ENCODE peak calls at places on chromosomes 5 and 9, in seven cellular contexts. J is neural crest cell; N is heart left ventricle; G is IMR-90; T is body of pancreas; L is CD4-positive, alpha-beta T cell; P is MM.1S. A is an unnamed sample.

GRCh38 chr5:79436821-79437220 is 77.1 kb downstream of the HOMER1 start:
- DNase-seq in P (no peak), T (no peak), J (no peak), N (no peak), L (no peak), G (peak), A (no peak)

GRCh38 chr5:41793156-41793770 is 77.0 kb downstream of the OXCT1 start:
- DNase-seq in T (no peak), P (no peak), L (no peak), G (peak), J (no peak), N (no peak), A (no peak)

GRCh38 chr5:38403407-38403806 is 145.0 kb downstream of the EGFLAM start:
- DNase-seq in N (no peak), L (no peak), J (no peak), P (no peak), T (no peak), G (peak), A (no peak)

GRCh38 chr5:177982072-177982727 is 13.8 kb downstream of the PROP1 start:
- DNase-seq in G (no peak), L (no peak), J (no peak), N (no peak), P (no peak), T (peak), A (no peak)

GRCh38 chr9:2767800-2768199 is 50.5 kb downstream of the KCNV2 start:
- DNase-seq in G (peak), T (no peak), N (no peak), J (no peak), P (no peak), L (no peak), A (no peak)

GRCh38 chr9:116767219-116767618 is 80.1 kb downstream of the TRIM32 start:
- DNase-seq in J (no peak), T (no peak), L (no peak), G (no peak), P (no peak), N (no peak), A (no peak)

GRCh38 chr5:16964821-16965220 is 28.7 kb upstream of the MYO10 start:
- DNase-seq in P (no peak), J (no peak), L (no peak), G (no peak), T (no peak), N (no peak), A (no peak)

GRCh38 chr9:106980551-106981101 is 117.7 kb downstream of the ZNF462 start:
- DNase-seq in J (no peak), P (no peak), G (peak), L (no peak), N (no peak), T (no peak), A (no peak)

GRCh38 chr5:152349683-152350526 is 55.2 kb downstream of the NMUR2 start:
- DNase-seq in J (peak), N (no peak), G (peak), T (peak), P (peak), L (peak), A (peak)

GRCh38 chr5:179550511-179551342 is at the start of gene RUFY1:
- DNase-seq in G (peak), T (peak), P (peak), J (peak), L (peak), N (peak), A (peak)

GRCh38 chr5:18305288-18305899 is 671.1 kb downstream of the TAF11L14 start:
- DNase-seq in T (no peak), G (peak), L (no peak), P (peak), J (peak), N (no peak), A (no peak)

GRCh38 chr9:108838017-108838416 is 17.8 kb downstream of the ACTL7B start:
- DNase-seq in J (no peak), G (peak), N (no peak), L (no peak), P (no peak), T (no peak), A (no peak)

GRCh38 chr5:34669931-34670516 is 13.9 kb downstream of the RAI14 start:
- DNase-seq in N (no peak), P (no peak), G (peak), L (no peak), T (no peak), J (no peak), A (no peak)

GRCh38 chr5:66987949-66988838 is 208.4 kb downstream of the CD180 start:
- DNase-seq in N (no peak), G (peak), J (no peak), L (no peak), P (peak), T (no peak), A (no peak)

GRCh38 chr5:151084363-151084762 is 3.5 kb upstream of the TNIP1 start:
- DNase-seq in P (no peak), N (no peak), T (no peak), J (no peak), G (peak), L (no peak), A (no peak)

GRCh38 chr5:51479840-51480239 is 96.6 kb downstream of the ISL1 start:
- DNase-seq in P (no peak), G (no peak), T (no peak), L (no peak), J (no peak), N (no peak), A (no peak)

GRCh38 chr5:38601133-38601842 is 44.8 kb upstream of the LIFR start:
- DNase-seq in T (no peak), L (no peak), N (no peak), J (no peak), G (no peak), P (no peak), A (no peak)

GRCh38 chr5:165723931-165724330 is 2218.5 kb downstream of the MAT2B start:
- DNase-seq in N (no peak), G (no peak), T (no peak), P (no peak), L (no peak), J (no peak), A (no peak)

GRCh38 chr9:93116049-93116961 is 17.7 kb downstream of the NINJ1 start:
- DNase-seq in G (peak), P (peak), J (no peak), L (no peak), T (peak), N (peak), A (peak)

GRCh38 chr5:61167382-61167781 is 5.1 kb upstream of the SMIM15 start:
- DNase-seq in L (no peak), T (peak), P (peak), N (no peak), G (peak), J (no peak), A (no peak)

GRCh38 chr5:78907255-78907886 is 77.7 kb downstream of the ARSB start:
- DNase-seq in T (no peak), J (no peak), G (peak), N (no peak), P (no peak), L (no peak), A (no peak)

GRCh38 chr9:86563350-86563749 is 209.1 kb upstream of the TUT7 start:
- DNase-seq in G (peak), T (no peak), P (no peak), N (no peak), J (no peak), L (no peak), A (no peak)

GRCh38 chr9:79641055-79641454 is 69.3 kb downstream of the TLE4 start:
- DNase-seq in N (no peak), P (no peak), L (no peak), T (no peak), G (no peak), J (no peak), A (no peak)

GRCh38 chr5:79062431-79062830 is 7.0 kb downstream of the DMGDH start:
- DNase-seq in J (no peak), T (no peak), G (no peak), P (no peak), N (no peak), L (no peak), A (no peak)

GRCh38 chr9:7216004-7216821 is 458.4 kb downstream of the KDM4C start:
- DNase-seq in J (no peak), P (no peak), L (no peak), G (peak), N (no peak), T (no peak), A (no peak)

GRCh38 chr9:136798708-136799078 is 2.6 kb downstream of the CCDC183 start:
- DNase-seq in T (peak), G (no peak), N (no peak), J (no peak), L (no peak), P (no peak), A (no peak)

GRCh38 chr9:70868661-70869652 is 252.5 kb downstream of the TRPM3 start:
- DNase-seq in G (no peak), P (no peak), J (no peak), T (no peak), N (no peak), L (no peak), A (no peak)

GRCh38 chr9:121498487-121499176 is 1.0 kb downstream of the GGTA1 start:
- DNase-seq in L (no peak), T (peak), G (peak), N (no peak), J (no peak), P (no peak), A (peak)

GRCh38 chr5:151570512-151571269 is 20.4 kb downstream of the FAT2 start:
- DNase-seq in G (no peak), T (no peak), L (no peak), N (no peak), J (no peak), P (no peak), A (no peak)

DNA sequence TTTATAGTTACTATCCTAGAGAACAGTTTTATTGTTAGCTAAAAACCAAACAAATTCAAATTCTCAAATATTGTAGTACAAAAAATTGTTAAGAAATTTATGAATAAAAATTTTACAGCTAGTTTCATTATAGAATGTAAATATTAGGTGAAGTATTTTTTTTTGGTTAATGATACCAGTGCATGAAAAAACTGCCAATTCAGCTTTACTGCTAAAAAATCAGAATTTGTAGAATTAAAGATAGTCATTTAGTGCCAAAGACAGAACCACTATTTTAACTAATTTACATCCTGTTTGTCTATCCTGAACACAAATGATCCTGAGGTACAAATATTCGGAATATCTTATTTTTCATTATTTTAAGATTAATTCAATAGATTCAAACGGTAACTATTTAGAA is 202.6 kb downstream of the FER start:
- DNase-seq in L (no peak), T (no peak), P (no peak), G (no peak), N (no peak), J (no peak), A (no peak)
- TF ChIP-seq CTCF in L (no peak), T (no peak), P (no peak), G (no peak), N (no peak), J (no peak), A (no peak)

DNA sequence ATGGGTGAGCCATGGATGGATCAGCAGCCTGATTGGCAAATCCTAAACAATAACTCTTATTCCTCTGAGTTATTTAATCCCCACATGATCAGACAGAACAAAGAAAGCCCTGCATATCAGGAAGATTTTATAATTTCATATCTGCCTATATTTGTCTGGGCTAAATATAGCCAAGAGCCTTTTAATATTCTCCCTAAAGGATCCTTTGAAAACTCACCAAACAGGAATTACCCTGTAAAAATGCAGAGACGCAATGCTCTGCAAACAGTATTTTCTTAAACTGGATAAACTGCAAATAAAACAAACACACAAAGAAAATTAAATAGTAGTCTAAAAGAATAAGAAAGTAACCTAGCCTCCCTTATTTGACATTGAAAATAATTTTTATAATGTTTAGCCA is 483.3 kb downstream of the ZNF608 start:
- DNase-seq in J (no peak), P (no peak), T (no peak), G (no peak), L (no peak), N (no peak), A (no peak)
- TF ChIP-seq CTCF in J (no peak), P (no peak), T (no peak), G (no peak), L (no peak), N (no peak), A (no peak)

GRCh38 chr9:99509291-99509826 is 287.3 kb downstream of the SEC61B start:
- DNase-seq in J (no peak), L (no peak), T (no peak), G (no peak), N (no peak), P (no peak), A (no peak)

GRCh38 chr9:99509900-99510299 is 287.8 kb downstream of the SEC61B start:
- DNase-seq in P (no peak), L (no peak), T (no peak), G (no peak), J (no peak), N (no peak), A (no peak)

GRCh38 chr9:99513441-99514112 is 291.5 kb downstream of the SEC61B start:
- DNase-seq in G (no peak), T (no peak), J (no peak), N (no peak), P (peak), L (no peak), A (no peak)

GRCh38 chr9:99515087-99515486 is 293.0 kb downstream of the SEC61B start:
- DNase-seq in L (no peak), J (no peak), N (no peak), T (no peak), G (no peak), P (no peak), A (no peak)

DNA sequence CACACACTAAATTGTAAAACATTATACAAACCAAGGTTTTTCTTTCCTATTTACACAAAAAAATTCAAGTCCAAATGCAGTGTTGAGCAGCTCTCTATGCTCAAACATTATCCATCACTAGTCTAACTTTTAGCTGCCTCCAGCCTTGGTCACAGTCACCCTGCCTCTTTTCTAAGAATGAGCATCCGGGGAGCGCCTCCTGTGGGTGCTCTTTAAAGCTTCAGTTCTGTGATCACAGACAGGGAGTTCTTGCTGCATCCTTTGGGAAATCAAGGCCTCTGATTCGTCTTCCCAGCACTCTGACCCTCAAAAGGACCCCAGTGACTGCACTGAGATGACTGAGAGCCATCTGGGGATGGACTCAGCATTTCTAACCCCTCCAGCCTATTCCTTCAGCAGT is 289.6 kb downstream of the SEC61B start:
- DNase-seq in N (no peak), L (no peak), J (no peak), G (no peak), T (no peak), P (no peak), A (no peak)
- TF ChIP-seq CTCF in N (no peak), L (no peak), J (no peak), G (peak), T (no peak), P (no peak), A (no peak)

GRCh38 chr5:74865799-74866652 is at the start of gene FAM169A:
- DNase-seq in P (peak), L (peak), G (peak), T (peak), N (peak), J (peak), A (peak)
- TF ChIP-seq CTCF in P (no peak), L (no peak), G (no peak), T (no peak), N (no peak), J (no peak), A (no peak)

GRCh38 chr5:10525124-10525495 is 38.8 kb upstream of the ANKRD33B start:
- DNase-seq in L (no peak), N (no peak), J (no peak), G (no peak), P (no peak), T (no peak), A (no peak)

GRCh38 chr5:10530601-10531320 is 33.1 kb upstream of the ANKRD33B start:
- DNase-seq in L (no peak), T (no peak), J (no peak), P (no peak), N (no peak), G (no peak), A (no peak)

GRCh38 chr5:10527281-10527950 is 36.5 kb upstream of the ANKRD33B start:
- DNase-seq in N (no peak), P (no peak), G (peak), J (no peak), L (no peak), T (no peak), A (no peak)

GRCh38 chr5:10528827-10529226 is 35.0 kb upstream of the ANKRD33B start:
- DNase-seq in T (no peak), L (no peak), G (no peak), N (no peak), P (no peak), J (no peak), A (no peak)

DNA sequence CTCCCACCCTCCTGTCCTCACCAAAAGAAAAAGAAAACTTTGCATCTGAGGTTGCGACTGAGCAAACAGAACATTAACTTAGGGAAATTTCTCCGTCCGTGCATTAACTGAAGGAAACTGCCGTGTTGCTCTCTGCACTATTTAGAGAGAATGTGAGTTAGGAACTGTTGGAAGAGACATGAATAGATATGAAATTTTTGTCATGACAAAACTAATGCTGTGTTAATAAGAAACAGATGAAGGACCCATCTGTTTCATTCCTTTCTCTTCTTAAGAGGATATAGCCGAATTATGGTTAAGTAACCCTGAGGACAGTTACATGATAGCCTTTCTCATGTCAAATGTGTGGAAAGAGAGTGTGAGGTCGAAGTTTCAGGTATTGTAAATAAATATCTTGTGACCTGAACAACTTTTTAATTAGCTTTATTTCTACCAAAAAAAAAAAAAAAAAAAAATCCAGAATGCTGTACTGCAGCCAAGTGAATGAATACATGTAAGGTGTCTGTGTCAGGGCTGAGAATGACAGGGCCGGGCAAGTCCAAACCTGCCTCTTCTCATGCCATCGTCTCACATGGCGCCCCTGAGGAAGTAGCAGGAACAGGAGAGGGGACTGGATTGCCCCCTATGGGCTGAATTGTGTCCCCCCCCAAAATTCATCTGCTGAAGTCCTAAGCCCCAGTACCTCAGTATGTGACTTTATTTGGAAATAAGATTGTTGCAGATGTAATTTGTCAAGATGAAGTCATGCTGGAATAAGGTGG is 35.6 kb upstream of the ANKRD33B start:
- DNase-seq in T (no peak), G (peak), J (no peak), N (no peak), L (no peak), P (no peak), A (no peak)
- TF ChIP-seq CTCF in T (no peak), G (no peak), J (no peak), N (no peak), L (no peak), P (no peak), A (no peak)